ENCODE peak calls at places on chromosomes 1 and 21, in four cellular contexts. W, R, I and L are unnamed samples.

GRCh38 chr21:29376556-29376955 is 77.8 kb downstream of the BACH1 start:
- DNase-seq in W (peak), R (no peak), I (peak), L (no peak)

GRCh38 chr1:154176341-154176740 is 15.6 kb downstream of the TPM3 start:
- DNase-seq in W (no peak), R (no peak), I (no peak), L (no peak)

GRCh38 chr1:165843304-165843703 is 15.9 kb downstream of the UCK2 start:
- DNase-seq in W (no peak), R (no peak), I (no peak), L (no peak)

GRCh38 chr1:29227511-29227910 is 3.2 kb downstream of the MECR start:
- DNase-seq in W (no peak), R (no peak), I (no peak), L (no peak)

GRCh38 chr1:32241011-32241763 is 5.8 kb upstream of the FAM167B start:
- DNase-seq in W (peak), R (no peak), I (no peak), L (peak)

GRCh38 chr1:178543291-178543609 is 30.3 kb downstream of the TEX35 start:
- DNase-seq in W (no peak), R (no peak), I (no peak), L (no peak)

GRCh38 chr1:150256193-150256548 is 1.4 kb upstream of the CA14 start:
- DNase-seq in W (no peak), R (no peak), I (no peak), L (no peak)

GRCh38 chr1:35656148-35656862 is 15.0 kb upstream of the PSMB2 start:
- DNase-seq in W (no peak), R (no peak), I (no peak), L (no peak)

GRCh38 chr1:203278087-203278884 is 27.0 kb upstream of the BTG2 start:
- DNase-seq in W (no peak), R (no peak), I (no peak), L (peak)

GRCh38 chr1:67607699-67608098 is 77.3 kb upstream of the GADD45A start:
- DNase-seq in W (no peak), R (no peak), I (no peak), L (no peak)

GRCh38 chr1:205317311-205317917 is 4.1 kb downstream of the NUAK2 start:
- DNase-seq in W (peak), R (no peak), I (peak), L (peak)

GRCh38 chr1:168116327-168116799 is 20.4 kb downstream of the GPR161 start:
- DNase-seq in W (no peak), R (no peak), I (no peak), L (no peak)

GRCh38 chr21:42836402-42836666 is 43.0 kb downstream of the WDR4 start:
- DNase-seq in W (no peak), R (no peak), I (no peak), L (no peak)

GRCh38 chr1:110087812-110088738 is 17.6 kb upstream of the ALX3 start:
- DNase-seq in W (peak), R (no peak), I (peak), L (peak)

GRCh38 chr1:17622823-17623222 is 83.3 kb downstream of the ARHGEF10L start:
- DNase-seq in W (no peak), R (no peak), I (no peak), L (no peak)

GRCh38 chr1:226702318-226702956 is 36.6 kb downstream of the ITPKB start:
- DNase-seq in W (no peak), R (no peak), I (no peak), L (no peak)
- TF ChIP-seq PBX3 in W (no peak), R (no peak), I (no peak), L (no peak)

DNA sequence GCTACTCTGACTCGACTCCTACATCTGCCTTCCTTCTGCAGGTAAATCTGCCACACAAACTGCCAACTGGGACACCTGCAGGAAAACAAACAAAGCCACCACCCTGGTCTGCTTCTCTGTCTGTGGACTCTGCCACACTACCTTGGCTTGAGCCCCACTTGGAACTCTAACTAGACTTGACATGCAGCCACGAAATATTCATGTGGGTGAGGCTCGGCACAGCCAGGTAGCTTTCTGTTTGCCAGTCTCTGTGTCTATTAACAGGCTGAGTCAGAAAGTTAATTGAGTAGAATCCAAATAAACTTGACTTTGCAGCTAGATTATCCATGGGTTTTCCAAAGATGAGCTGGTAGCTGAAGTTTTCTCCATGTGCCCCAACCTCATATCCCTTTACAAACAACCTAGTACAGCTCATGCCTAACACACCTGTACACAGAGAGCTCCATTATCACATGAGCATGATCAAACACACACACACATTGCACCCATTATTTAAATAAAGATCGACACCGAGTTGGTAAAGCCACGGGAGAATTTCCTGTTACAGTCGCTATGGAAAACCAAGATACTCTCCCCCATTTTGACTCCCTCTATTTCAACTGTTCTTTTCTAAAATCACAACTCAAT is 811 bp downstream of the C1orf116 start:
- DNase-seq in W (no peak), R (no peak), I (peak), L (no peak)
- TF ChIP-seq PBX3 in W (no peak), R (no peak), I (no peak), L (no peak)

DNA sequence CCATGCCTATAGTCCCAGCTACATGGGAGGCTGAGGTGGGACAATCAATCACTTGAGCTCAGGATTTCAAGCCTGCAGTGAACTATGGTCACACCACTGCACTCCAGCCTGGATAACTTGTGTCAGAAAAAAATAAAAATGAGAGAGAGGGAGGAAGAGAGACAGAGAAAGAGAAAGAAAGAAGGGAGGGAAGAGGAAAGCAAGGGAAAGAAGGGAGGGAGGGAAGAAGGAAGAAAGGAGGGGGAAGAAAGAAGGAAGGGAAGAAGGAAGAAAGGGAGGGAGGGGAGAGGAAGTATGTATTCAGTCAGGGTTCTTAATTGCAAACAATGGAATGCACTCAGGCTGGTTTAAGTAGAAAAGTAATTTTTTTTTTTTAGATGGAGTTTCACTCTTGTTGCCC is 7.9 kb upstream of the HENMT1 start:
- DNase-seq in W (no peak), R (no peak), I (no peak), L (no peak)
- TF ChIP-seq PBX3 in W (no peak), R (no peak), I (no peak), L (no peak)

DNA sequence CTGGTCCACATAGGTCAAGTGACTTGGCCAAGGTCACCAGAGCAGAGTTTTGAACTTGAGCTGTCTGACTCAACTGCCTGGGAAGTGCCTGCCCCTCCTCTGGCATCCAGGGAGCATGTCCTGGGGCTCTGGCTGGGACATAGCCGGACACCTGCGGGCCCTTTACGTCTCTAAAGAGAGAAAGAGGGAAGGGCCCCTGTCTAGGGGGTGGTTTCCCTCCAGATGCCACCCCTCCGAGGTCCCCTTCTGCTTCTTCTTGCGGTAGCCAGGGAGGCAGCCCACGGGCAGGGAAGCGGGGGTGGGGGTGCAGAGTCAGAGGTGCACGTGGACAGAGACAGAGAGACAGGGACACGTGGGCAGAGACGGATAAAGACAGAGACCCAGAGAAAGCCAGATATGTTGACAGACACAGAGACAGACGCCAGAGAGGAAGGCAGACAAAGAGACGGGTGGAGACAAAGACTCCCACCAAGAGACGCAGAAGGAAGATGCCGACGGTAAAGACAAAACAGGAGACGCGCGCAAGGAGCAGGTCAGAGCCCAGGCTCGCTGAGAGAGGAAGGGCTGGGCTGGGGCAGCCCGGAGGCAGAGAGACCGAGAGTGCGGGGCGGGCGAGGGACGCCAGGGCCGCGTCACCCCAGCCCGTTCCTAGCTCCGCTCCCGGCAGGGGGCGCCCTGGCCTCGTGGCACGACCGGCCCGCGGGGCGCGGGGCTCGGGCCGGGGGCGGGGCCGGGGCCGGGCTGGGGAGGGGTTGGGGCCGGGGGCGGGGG is 458 bp upstream of the ALPL start:
- DNase-seq in W (peak), R (no peak), I (no peak), L (peak)
- TF ChIP-seq PBX3 in W (no peak), R (no peak), I (no peak), L (no peak)

GRCh38 chr1:182340233-182341058 is 51.1 kb downstream of the GLUL start:
- DNase-seq in W (no peak), R (no peak), I (peak), L (no peak)
- TF ChIP-seq PBX3 in W (no peak), R (no peak), I (no peak), L (no peak)

GRCh38 chr21:37193676-37194075 is 73.5 kb downstream of the VPS26C start:
- DNase-seq in W (no peak), R (no peak), I (no peak), L (no peak)

GRCh38 chr21:37193006-37193405 is 74.1 kb downstream of the VPS26C start:
- DNase-seq in W (no peak), R (no peak), I (no peak), L (no peak)

GRCh38 chr21:37196847-37197246 is 70.3 kb downstream of the VPS26C start:
- DNase-seq in W (no peak), R (no peak), I (no peak), L (no peak)

GRCh38 chr21:37195078-37195477 is 72.1 kb downstream of the VPS26C start:
- DNase-seq in W (no peak), R (no peak), I (no peak), L (no peak)

GRCh38 chr21:37195649-37196048 is 71.5 kb downstream of the VPS26C start:
- DNase-seq in W (no peak), R (no peak), I (no peak), L (no peak)
- TF ChIP-seq PBX3 in W (no peak), R (no peak), I (no peak), L (no peak)

GRCh38 chr1:207579436-207579799 is 65.5 kb upstream of the CR1L start:
- DNase-seq in W (peak), R (peak), I (peak), L (peak)
- TF ChIP-seq PBX3 in W (no peak), R (no peak), I (no peak), L (no peak)

DNA sequence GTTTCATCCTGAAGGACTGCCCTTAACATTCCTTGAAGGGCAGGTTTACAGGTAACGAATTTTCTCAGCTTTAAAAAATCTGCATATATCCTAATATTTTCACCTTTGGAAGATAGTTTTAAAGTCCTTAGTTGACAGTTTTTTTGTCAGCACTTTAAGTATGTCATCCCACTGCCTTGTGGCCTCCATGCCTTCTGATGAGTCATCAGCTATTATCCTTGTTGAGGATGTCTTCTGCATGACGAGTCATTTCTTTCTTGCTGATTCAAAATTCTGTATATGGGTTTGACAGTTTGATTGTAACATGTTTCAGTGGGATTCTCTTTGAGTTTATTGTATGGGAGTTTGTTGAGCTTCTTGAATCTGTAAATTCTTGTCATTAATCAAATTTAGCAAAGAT is 500.6 kb downstream of the DISC1 start:
- DNase-seq in W (peak), R (no peak), I (no peak), L (no peak)
- TF ChIP-seq PBX3 in W (no peak), R (no peak), I (no peak), L (peak)